ENCODE peak calls at places on chromosomes 7 and 10, in nine cellular contexts. W, T, U, O, D, K, E, R and P are unnamed samples.

GRCh38 chr10:51214207-51214896 is 140.1 kb downstream of the PRKG1 start:
- DNase-seq in U (no peak), T (no peak), W (peak), O (no peak), E (no peak), R (no peak), D (no peak), K (no peak), P (no peak)

GRCh38 chr7:46715579-46715978 is 794.5 kb upstream of the IGFBP3 start:
- DNase-seq in O (no peak), T (no peak), K (no peak), D (no peak), U (no peak), E (peak), R (no peak), W (no peak), P (no peak)

GRCh38 chr10:86046845-86047460 is 319.6 kb downstream of the GRID1 start:
- DNase-seq in E (no peak), D (no peak), U (no peak), T (no peak), W (no peak), K (no peak), O (no peak), R (no peak), P (no peak)

GRCh38 chr7:768881-769504 is 41.9 kb upstream of the PRKAR1B start:
- DNase-seq in R (peak), T (no peak), U (no peak), W (peak), O (no peak), D (no peak), K (peak), E (peak), P (no peak)

GRCh38 chr7:24214670-24215069 is 69.3 kb upstream of the NPY start:
- DNase-seq in K (no peak), E (no peak), D (no peak), O (no peak), T (no peak), U (no peak), R (no peak), W (no peak), P (no peak)

GRCh38 chr10:78436706-78437406 is 403.2 kb downstream of the RPS24 start:
- DNase-seq in D (no peak), K (no peak), E (no peak), W (no peak), U (no peak), T (no peak), O (no peak), R (no peak), P (no peak)

GRCh38 chr7:100584677-100585510 is 1.0 kb downstream of the LRCH4 start:
- DNase-seq in K (peak), T (peak), E (peak), O (peak), R (no peak), W (peak), D (no peak), U (no peak), P (no peak)

GRCh38 chr10:27893320-27894014 is 105.4 kb downstream of the ODAD2 start:
- DNase-seq in K (no peak), E (peak), R (no peak), T (no peak), O (peak), U (no peak), D (no peak), W (no peak), P (no peak)

GRCh38 chr10:112059220-112059619 is 124.3 kb downstream of the GPAM start:
- DNase-seq in T (no peak), R (no peak), K (no peak), O (no peak), W (no peak), D (no peak), E (no peak), U (no peak), P (no peak)